ENCODE peak calls at places on chromosomes 2 and 18, in four cellular contexts. X is HFF-Myc, V is BJ, S is tibial nerve. Z is an unnamed sample.

GRCh38 chr2:101223814-101224231 is 28.9 kb upstream of the CNOT11 start:
- DNase-seq in X (peak), S (no peak), V (no peak), Z (no peak)

GRCh38 chr2:20677301-20678176 is 10.6 kb downstream of the GDF7 start:
- DNase-seq in V (no peak), X (no peak), S (no peak), Z (no peak)

GRCh38 chr2:73089270-73090030 is 17.9 kb upstream of the SFXN5 start:
- DNase-seq in S (no peak), X (peak), V (peak), Z (peak)

GRCh38 chr2:165008916-165009315 is 53.6 kb upstream of the SLC38A11 start:
- DNase-seq in V (no peak), X (no peak), S (no peak), Z (peak)

GRCh38 chr2:19187323-19188020 is 171.0 kb downstream of the OSR1 start:
- DNase-seq in S (no peak), X (no peak), V (no peak), Z (no peak)

GRCh38 chr2:96138146-96139145 is at the start of gene ASTL:
- DNase-seq in S (no peak), V (no peak), X (no peak), Z (no peak)

GRCh38 chr2:8027387-8027786 is 654.5 kb upstream of the ID2 start:
- DNase-seq in V (no peak), X (no peak), S (no peak), Z (no peak)

GRCh38 chr2:20622731-20623130 is 28.2 kb downstream of the HS1BP3 start:
- DNase-seq in X (no peak), V (no peak), S (no peak), Z (no peak)

GRCh38 chr2:195769975-195770374 is 112.9 kb downstream of the SLC39A10 start:
- DNase-seq in X (no peak), V (no peak), S (no peak), Z (no peak)

GRCh38 chr2:108454440-108454839 is 5.4 kb downstream of the GCC2 start:
- DNase-seq in S (no peak), V (no peak), X (no peak), Z (no peak)

GRCh38 chr2:46299365-46300263 is 2.4 kb downstream of the EPAS1 start:
- DNase-seq in V (peak), X (no peak), S (peak), Z (no peak)

GRCh38 chr18:36023336-36023735 is 44.0 kb downstream of the RPRD1A start:
- DNase-seq in X (no peak), V (no peak), S (no peak), Z (no peak)

GRCh38 chr2:167005096-167005495 is 116.8 kb downstream of the XIRP2 start:
- DNase-seq in X (no peak), S (no peak), V (no peak), Z (no peak)

GRCh38 chr2:158457826-158458616 is 1.3 kb downstream of the PKP4 start:
- DNase-seq in X (no peak), S (peak), V (no peak), Z (peak)

GRCh38 chr2:134778372-134778771 is 59.6 kb upstream of the TMEM163 start:
- DNase-seq in X (no peak), S (no peak), V (no peak), Z (no peak)

GRCh38 chr2:215367647-215368492 is 56.0 kb downstream of the ATIC start:
- DNase-seq in X (peak), V (peak), S (no peak), Z (no peak)

GRCh38 chr2:29193681-29194080 is 78.5 kb downstream of the CLIP4 start:
- DNase-seq in S (no peak), V (no peak), X (no peak), Z (no peak)

GRCh38 chr2:99771691-99772333 is 282.0 kb upstream of the REV1 start:
- DNase-seq in V (no peak), S (no peak), X (no peak), Z (no peak)

GRCh38 chr2:20422679-20423271 is 24.1 kb upstream of the RHOB start:
- DNase-seq in S (no peak), V (no peak), X (no peak), Z (no peak)

GRCh38 chr2:237421542-237422047 is 7.6 kb upstream of the COL6A3 start:
- DNase-seq in V (no peak), S (peak), X (peak), Z (peak)

GRCh38 chr2:136114392-136114791 is 3.6 kb downstream of the CXCR4 start:
- DNase-seq in V (no peak), X (no peak), S (no peak), Z (no peak)

GRCh38 chr2:57753636-57754035 is 293.0 kb upstream of the VRK2 start:
- DNase-seq in V (no peak), X (no peak), S (no peak), Z (no peak)

GRCh38 chr2:123953848-123954247 is 71.2 kb upstream of the CNTNAP5 start:
- DNase-seq in V (no peak), X (peak), S (no peak), Z (peak)

GRCh38 chr2:19416083-19416482 is 57.7 kb upstream of the OSR1 start:
- DNase-seq in V (no peak), X (no peak), S (no peak), Z (no peak)

GRCh38 chr18:3058328-3059191 is 45.6 kb upstream of the LPIN2 start:
- DNase-seq in S (no peak), V (no peak), X (no peak), Z (no peak)

GRCh38 chr2:7572460-7572859 is 655.2 kb downstream of the RNF144A start:
- DNase-seq in S (no peak), X (no peak), V (no peak), Z (no peak)

GRCh38 chr18:54162431-54162830 is 62.0 kb downstream of the MBD2 start:
- DNase-seq in S (no peak), X (no peak), V (peak), Z (no peak)

GRCh38 chr18:13657974-13658373 is 68.4 kb downstream of the FAM210A start:
- DNase-seq in X (no peak), V (no peak), S (no peak), Z (no peak)

GRCh38 chr2:27973592-27973991 is 83.1 kb downstream of the BABAM2 start:
- DNase-seq in V (no peak), S (no peak), X (no peak), Z (no peak)

GRCh38 chr2:231946241-231946814 is 15.2 kb upstream of the DIS3L2 start:
- DNase-seq in V (no peak), S (no peak), X (no peak), Z (no peak)

GRCh38 chr2:19048593-19049264 is 309.7 kb downstream of the OSR1 start:
- DNase-seq in S (no peak), V (no peak), X (no peak), Z (no peak)

GRCh38 chr2:115161531-115162453 is 719.4 kb downstream of the DPP10 start:
- DNase-seq in S (no peak), V (no peak), X (no peak), Z (no peak)

GRCh38 chr18:36950960-36951359 is 122.0 kb downstream of the KIAA1328 start:
- DNase-seq in X (no peak), S (no peak), V (no peak), Z (no peak)

GRCh38 chr2:26911911-26912861 is 58.3 kb upstream of the MAPRE3 start:
- DNase-seq in X (no peak), S (no peak), V (no peak), Z (no peak)

GRCh38 chr2:178066890-178067669 is 5.5 kb downstream of the PDE11A start:
- DNase-seq in S (no peak), X (no peak), V (no peak), Z (no peak)

GRCh38 chr2:178068823-178069454 is 3.6 kb downstream of the PDE11A start:
- DNase-seq in X (no peak), V (no peak), S (no peak), Z (no peak)

GRCh38 chr2:178072000-178072382 is 586 bp downstream of the PDE11A start:
- DNase-seq in S (no peak), V (no peak), X (no peak), Z (no peak)

GRCh38 chr2:178070824-178071223 is 1.8 kb downstream of the PDE11A start:
- DNase-seq in X (no peak), V (no peak), S (no peak), Z (no peak)

DNA sequence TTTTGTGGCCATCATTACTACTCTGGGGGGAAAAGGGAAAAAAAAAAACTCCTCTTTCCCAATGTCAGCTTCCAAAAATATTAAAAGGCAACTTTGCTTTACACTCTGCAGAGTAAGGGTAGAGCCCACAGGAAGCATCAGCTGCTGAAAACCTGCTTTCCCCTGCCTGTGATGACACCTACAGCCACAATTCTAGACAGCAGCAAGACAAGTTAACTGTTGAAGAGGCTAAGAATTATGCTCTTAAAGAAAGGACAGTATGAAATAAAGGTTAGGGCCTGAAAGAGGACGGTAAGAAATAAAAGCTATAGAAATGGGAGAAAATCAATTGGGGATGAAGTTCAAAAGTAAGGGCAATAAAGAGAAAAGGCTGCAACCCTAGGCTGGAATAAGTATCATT is 3.0 kb downstream of the PDE11A start:
- DNase-seq in X (no peak), S (no peak), V (no peak), Z (no peak)
- TF ChIP-seq CTCF in X (no peak), S (no peak), V (no peak), Z (no peak)

GRCh38 chr2:227462463-227462951 is 9.4 kb upstream of the AGFG1 start:
- DNase-seq in S (no peak), X (no peak), V (no peak), Z (no peak)

GRCh38 chr2:227460079-227460485 is 11.9 kb upstream of the AGFG1 start:
- DNase-seq in V (no peak), X (no peak), S (no peak), Z (no peak)

GRCh38 chr2:227462972-227463931 is 8.7 kb upstream of the AGFG1 start:
- DNase-seq in V (no peak), S (no peak), X (no peak), Z (no peak)

GRCh38 chr2:227460833-227461232 is 11.1 kb upstream of the AGFG1 start:
- DNase-seq in V (no peak), S (no peak), X (no peak), Z (no peak)

GRCh38 chr2:227461878-227462462 is 10.0 kb upstream of the AGFG1 start:
- DNase-seq in X (no peak), V (no peak), S (no peak), Z (no peak)
- H3K4me3 ChIP-seq in X (no peak), V (no peak), S (no peak), Z (no peak)

DNA sequence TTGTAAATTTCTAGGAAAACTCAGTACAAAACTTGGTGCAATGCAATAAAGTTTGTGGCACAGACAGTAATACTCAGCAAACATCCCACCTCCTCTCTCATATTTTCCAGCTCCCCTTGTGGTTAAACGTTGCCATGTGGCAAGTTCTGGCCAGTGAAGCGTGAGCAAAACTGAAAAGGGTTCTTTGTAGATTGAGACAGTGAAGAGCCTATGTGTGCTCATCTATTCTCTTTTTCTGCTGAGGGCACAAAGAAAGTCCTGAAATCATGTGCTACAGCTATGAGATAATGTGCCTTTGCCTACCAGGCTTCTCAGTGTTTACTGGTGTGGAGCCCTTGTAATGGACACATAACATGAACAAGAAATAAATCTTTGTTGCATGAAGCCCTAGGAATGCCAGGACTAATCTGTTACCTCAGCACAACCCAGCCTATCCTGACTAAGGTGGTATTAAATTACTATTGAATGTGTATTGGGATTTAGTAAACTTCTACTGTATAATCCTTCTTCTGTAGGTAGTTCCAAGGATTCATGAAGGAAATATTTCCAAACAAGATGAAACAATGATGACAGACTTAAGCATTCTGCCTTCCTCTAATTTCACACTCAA is 13.0 kb upstream of the TYMS start:
- DNase-seq in X (no peak), S (no peak), V (no peak), Z (no peak)
- TF ChIP-seq CTCF in X (no peak), S (no peak), V (no peak), Z (peak)

GRCh38 chr2:11830708-11831301 is 84.4 kb downstream of the LPIN1 start:
- DNase-seq in S (no peak), X (no peak), V (no peak), Z (no peak)

GRCh38 chr2:11828933-11829323 is 82.5 kb downstream of the LPIN1 start:
- DNase-seq in S (no peak), X (no peak), V (no peak), Z (no peak)

GRCh38 chr2:11829947-11830707 is 83.7 kb downstream of the LPIN1 start:
- DNase-seq in V (peak), X (peak), S (peak), Z (peak)

GRCh38 chr2:11827547-11827946 is 81.1 kb downstream of the LPIN1 start:
- DNase-seq in X (no peak), S (no peak), V (no peak), Z (no peak)

GRCh38 chr2:11829324-11829946 is 83.0 kb downstream of the LPIN1 start:
- DNase-seq in V (no peak), S (peak), X (peak), Z (peak)
- H3K4me3 ChIP-seq in V (no peak), S (peak), X (peak), Z (peak)

DNA sequence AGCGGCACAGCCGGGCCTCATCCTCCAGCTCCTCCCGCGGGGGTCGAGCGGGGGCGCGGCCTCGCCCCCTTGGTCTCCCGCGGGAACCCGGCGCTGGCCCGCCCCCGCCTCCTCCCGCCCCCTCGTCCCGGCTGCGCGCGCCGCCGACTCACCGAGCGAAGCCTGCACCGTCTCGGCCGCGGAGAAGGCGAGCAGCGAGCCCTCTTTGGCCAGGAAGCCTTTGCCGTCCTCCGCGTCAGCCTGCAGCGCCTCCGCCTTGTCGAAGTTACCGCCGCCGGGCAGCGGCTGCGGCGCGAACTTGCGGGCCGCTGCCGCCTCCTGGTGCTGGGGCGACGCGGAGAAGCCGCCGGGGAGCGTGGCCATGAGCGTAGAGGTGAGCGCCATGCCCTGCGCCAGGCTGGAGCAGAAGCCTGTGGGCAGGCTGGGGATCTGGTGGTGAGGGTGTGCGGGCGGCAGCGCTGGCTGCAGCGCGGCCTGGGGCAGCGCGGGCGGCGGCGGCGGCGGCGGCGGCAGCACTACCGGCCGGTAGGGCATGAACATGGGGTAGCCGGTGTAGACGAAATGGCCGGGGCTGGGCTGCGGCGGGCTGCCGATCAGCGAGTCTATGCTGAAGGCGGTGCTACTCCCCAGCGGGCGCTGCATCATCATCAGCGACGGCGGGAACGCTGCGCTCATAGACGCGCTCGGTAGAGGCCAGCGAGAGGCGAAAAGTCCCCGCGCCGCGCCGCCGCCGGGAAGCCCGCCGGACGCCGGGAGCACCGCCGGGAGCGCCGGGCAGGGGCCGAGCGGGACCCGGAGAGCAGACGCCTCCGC is 683 bp downstream of the GBX2 start:
- DNase-seq in S (no peak), V (no peak), X (no peak), Z (no peak)
- TF ChIP-seq CTCF in S (no peak), V (no peak), X (peak), Z (peak)

GRCh38 chr2:45167885-45168284 is 158.6 kb upstream of the SIX2 start:
- DNase-seq in S (no peak), V (no peak), X (no peak), Z (no peak)

GRCh38 chr2:45169339-45170190 is 160.3 kb upstream of the SIX2 start:
- DNase-seq in S (no peak), V (no peak), X (no peak), Z (no peak)

GRCh38 chr2:45170191-45170975 is 161.1 kb upstream of the SIX2 start:
- DNase-seq in X (no peak), S (no peak), V (no peak), Z (no peak)

GRCh38 chr2:45170976-45171514 is 161.8 kb upstream of the SIX2 start:
- DNase-seq in X (no peak), S (no peak), V (no peak), Z (no peak)

GRCh38 chr2:45168731-45169338 is 159.6 kb upstream of the SIX2 start:
- DNase-seq in V (no peak), S (no peak), X (no peak), Z (no peak)
- H3K4me3 ChIP-seq in V (peak), S (peak), X (peak), Z (peak)

DNA sequence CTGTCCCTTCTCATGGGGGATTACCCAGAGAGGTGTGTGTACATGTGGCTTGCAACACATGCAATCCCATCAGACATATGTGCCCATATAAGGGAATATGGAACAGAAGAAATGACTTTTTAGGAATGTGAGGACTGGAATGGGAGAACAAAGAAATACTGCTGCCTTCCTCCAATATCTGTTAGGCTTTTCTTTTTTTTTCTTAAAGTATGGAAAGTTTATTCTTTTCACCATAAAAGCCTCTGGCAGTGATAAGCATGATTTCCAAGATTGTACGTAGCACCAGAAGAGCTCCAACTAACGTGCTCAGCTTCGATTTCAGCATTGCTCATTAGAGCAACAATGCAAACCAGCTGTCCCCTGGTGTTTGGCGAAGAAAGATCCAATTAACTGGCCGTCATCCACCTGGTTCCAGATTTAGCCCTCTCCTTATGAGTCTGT is 113.6 kb downstream of the ADCYAP1 start:
- DNase-seq in S (no peak), X (peak), V (peak), Z (peak)
- TF ChIP-seq CTCF in S (no peak), X (no peak), V (no peak), Z (no peak)

GRCh38 chr18:75247041-75247551 is 36.5 kb downstream of the TSHZ1 start:
- DNase-seq in S (no peak), X (no peak), V (no peak), Z (no peak)
- H3K4me3 ChIP-seq in S (peak), X (peak), V (peak), Z (peak)